ENCODE peak calls at places on chromosome 7, in seven cellular contexts. T is astrocyte; P is NCI-H1436; C is activated CD8-positive, alpha-beta memory T cell treated with anti-CD3 and anti-CD28 coated beads for 1 hour; Q is Right ventricle myocardium inferior; D is GF-D8; Y is HCEC 1CT. M is an unnamed sample.

GRCh38 chr7:81685263-81685868 is 84.5 kb downstream of the HGF start:
- DNase-seq in T (no peak), P (no peak), C (no peak), Q (no peak), D (no peak), Y (peak; percentile 70), M (no peak)

GRCh38 chr7:88391247-88391646 is 84.6 kb upstream of the STEAP4 start:
- DNase-seq in T (no peak), P (no peak), C (no peak), Q (no peak), D (no peak), Y (no peak), M (no peak)

GRCh38 chr7:36794689-36795088 is 70.4 kb upstream of the AOAH start:
- DNase-seq in T (no peak), P (no peak), C (no peak), Q (no peak), D (no peak), Y (no peak), M (no peak)

GRCh38 chr7:140525741-140526140 is 46.4 kb upstream of the MKRN1 start:
- DNase-seq in T (peak; percentile 76), P (no peak), C (peak; percentile 11), Q (no peak), D (no peak), Y (no peak), M (no peak)

GRCh38 chr7:117480978-117481377 is 1.2 kb downstream of the CFTR start:
- DNase-seq in T (no peak), P (no peak), C (no peak), Q (no peak), D (no peak), Y (no peak), M (no peak)

GRCh38 chr7:156152380-156152779 is 340.1 kb upstream of the SHH start:
- DNase-seq in T (no peak), P (no peak), C (no peak), Q (no peak), D (no peak), Y (no peak), M (no peak)

GRCh38 chr7:19442016-19442785 is 266.6 kb downstream of the POLR1F start:
- DNase-seq in T (peak; percentile 34), P (no peak), C (no peak), Q (no peak), D (no peak), Y (peak; percentile 78), M (peak; percentile 19)

GRCh38 chr7:107661081-107661864 is 645 bp downstream of the SLC26A4 start:
- DNase-seq in T (peak; percentile 49), P (peak; percentile 27), C (no peak), Q (peak; percentile 72), D (no peak), Y (peak; percentile 43), M (peak; percentile 37)

GRCh38 chr7:20270867-20271266 is 53.7 kb upstream of the MACC1 start:
- DNase-seq in T (no peak), P (no peak), C (no peak), Q (no peak), D (no peak), Y (no peak), M (no peak)

GRCh38 chr7:34162017-34162565 is 256.8 kb downstream of the BMPER start:
- DNase-seq in T (peak; percentile 40), P (no peak), C (no peak), Q (no peak), D (no peak), Y (no peak), M (no peak)